ENCODE peak calls at places on chromosomes 4 and X, in four cellular contexts. One of them, this sample, is unnamed.

GRCh38 chr4:16687011-16687410 is 211.4 kb downstream of the LDB2 start:
- DNase-seq in HepG2: no peak
- DNase-seq in H1: no peak
- DNase-seq in K562: no peak
- DNase-seq in this sample: no peak

GRCh38 chrX:13719192-13719856 is 15.1 kb downstream of the TRAPPC2 start:
- DNase-seq in HepG2: peak; percentile 20
- DNase-seq in H1: no peak
- DNase-seq in K562: no peak
- DNase-seq in this sample: no peak

GRCh38 chr4:34220601-34221000 is 2023.7 kb downstream of the ARAP2 start:
- DNase-seq in HepG2: no peak
- DNase-seq in H1: no peak
- DNase-seq in K562: no peak
- DNase-seq in this sample: no peak

GRCh38 chr4:153579872-153580271 is 104.2 kb upstream of the TLR2 start:
- DNase-seq in HepG2: no peak
- DNase-seq in H1: no peak
- DNase-seq in K562: no peak
- DNase-seq in this sample: no peak

GRCh38 chr4:106868381-106869035 is 167.6 kb downstream of the DKK2 start:
- DNase-seq in HepG2: no peak
- DNase-seq in H1: no peak
- DNase-seq in K562: no peak
- DNase-seq in this sample: no peak

GRCh38 chr4:167903291-167903721 is 189.0 kb upstream of the ANXA10 start:
- DNase-seq in HepG2: no peak
- DNase-seq in H1: no peak
- DNase-seq in K562: no peak
- DNase-seq in this sample: no peak

GRCh38 chrX:147550217-147550616 is 361.5 kb upstream of the FMR1 start:
- DNase-seq in HepG2: peak; percentile 1
- DNase-seq in H1: no peak
- DNase-seq in K562: peak; percentile 3
- DNase-seq in this sample: no peak

GRCh38 chrX:103417370-103417769 is 41.0 kb downstream of the BEX3 start:
- DNase-seq in HepG2: no peak
- DNase-seq in H1: no peak
- DNase-seq in K562: no peak
- DNase-seq in this sample: no peak

GRCh38 chr4:55366621-55367020 is 20.6 kb downstream of the SRD5A3 start:
- DNase-seq in HepG2: no peak
- DNase-seq in H1: no peak
- DNase-seq in K562: no peak
- DNase-seq in this sample: no peak

GRCh38 chr4:68375667-68376559 is 26.0 kb upstream of the YTHDC1 start:
- DNase-seq in HepG2: peak; percentile 66
- DNase-seq in H1: no peak
- DNase-seq in K562: peak; percentile 9
- DNase-seq in this sample: peak; percentile 39

GRCh38 chrX:150482537-150483217 is 85.7 kb upstream of the MTM1 start:
- DNase-seq in HepG2: peak; percentile 9
- DNase-seq in H1: no peak
- DNase-seq in K562: peak; percentile 14
- DNase-seq in this sample: no peak

GRCh38 chr4:187480146-187481145 is 515.1 kb upstream of the ZFP42 start:
- DNase-seq in HepG2: no peak
- DNase-seq in H1: no peak
- DNase-seq in K562: no peak
- DNase-seq in this sample: no peak

GRCh38 chrX:51825432-51825831 is 68.0 kb upstream of the MAGED1 start:
- DNase-seq in HepG2: no peak
- DNase-seq in H1: no peak
- DNase-seq in K562: no peak
- DNase-seq in this sample: no peak

GRCh38 chr4:185215261-185215660 is 5.9 kb downstream of the SNX25 start:
- DNase-seq in HepG2: no peak
- DNase-seq in H1: no peak
- DNase-seq in K562: no peak
- DNase-seq in this sample: no peak

GRCh38 chr4:45716093-45716492 is 407.8 kb downstream of the GABRG1 start:
- DNase-seq in HepG2: no peak
- DNase-seq in H1: no peak
- DNase-seq in K562: no peak
- DNase-seq in this sample: no peak

GRCh38 chrX:44872319-44872816 is 620 bp upstream of the KDM6A start:
- DNase-seq in HepG2: no peak
- DNase-seq in H1: no peak
- DNase-seq in K562: peak; percentile 45
- DNase-seq in this sample: peak; percentile 39

GRCh38 chr4:182643801-182644311 is 273.3 kb downstream of the DCTD start:
- DNase-seq in HepG2: no peak
- DNase-seq in H1: no peak
- DNase-seq in K562: no peak
- DNase-seq in this sample: no peak

GRCh38 chr4:7232061-7232616 is 39.8 kb downstream of the SORCS2 start:
- DNase-seq in HepG2: no peak
- DNase-seq in H1: no peak
- DNase-seq in K562: no peak
- DNase-seq in this sample: no peak

GRCh38 chr4:95061220-95061619 is 303.5 kb downstream of the BMPR1B start:
- DNase-seq in HepG2: no peak
- DNase-seq in H1: no peak
- DNase-seq in K562: no peak
- DNase-seq in this sample: no peak

GRCh38 chrX:123219916-123220315 is 35.8 kb downstream of the GRIA3 start:
- DNase-seq in HepG2: peak; percentile 11
- DNase-seq in H1: no peak
- DNase-seq in K562: no peak
- DNase-seq in this sample: no peak

GRCh38 chr4:107736924-107737448 is 17.0 kb upstream of the PAPSS1 start:
- DNase-seq in HepG2: peak; percentile 69
- DNase-seq in H1: no peak
- DNase-seq in K562: peak; percentile 69
- DNase-seq in this sample: peak; percentile 62

GRCh38 chr4:176123710-176124407 is 58.2 kb downstream of the WDR17 start:
- DNase-seq in HepG2: peak; percentile 24
- DNase-seq in H1: no peak
- DNase-seq in K562: peak; percentile 6
- DNase-seq in this sample: peak; percentile 36

GRCh38 chr4:158300012-158300411 is 89.7 kb downstream of the TMEM144 start:
- DNase-seq in HepG2: no peak
- DNase-seq in H1: no peak
- DNase-seq in K562: no peak
- DNase-seq in this sample: no peak

GRCh38 chr4:2364654-2365053 is 53.8 kb downstream of the ZFYVE28 start:
- DNase-seq in HepG2: no peak
- DNase-seq in H1: no peak
- DNase-seq in K562: peak; percentile 95
- DNase-seq in this sample: no peak

GRCh38 chrX:17591741-17592110 is 145.6 kb upstream of the SCML1 start:
- DNase-seq in HepG2: no peak
- DNase-seq in H1: no peak
- DNase-seq in K562: no peak
- DNase-seq in this sample: no peak
- TF ChIP-seq SP1 in HepG2: no peak
- TF ChIP-seq SP1 in H1: no peak
- TF ChIP-seq SP1 in K562: no peak
- TF ChIP-seq SP1 in this sample: no peak

GRCh38 chrX:119189115-119189514 is 47.0 kb upstream of the PGRMC1 start:
- DNase-seq in HepG2: no peak
- DNase-seq in H1: no peak
- DNase-seq in K562: peak; percentile 6
- DNase-seq in this sample: no peak
- TF ChIP-seq JUN in HepG2: no peak
- TF ChIP-seq JUN in H1: no peak
- TF ChIP-seq JUN in K562: no peak
- TF ChIP-seq JUN in this sample: no peak

DNA sequence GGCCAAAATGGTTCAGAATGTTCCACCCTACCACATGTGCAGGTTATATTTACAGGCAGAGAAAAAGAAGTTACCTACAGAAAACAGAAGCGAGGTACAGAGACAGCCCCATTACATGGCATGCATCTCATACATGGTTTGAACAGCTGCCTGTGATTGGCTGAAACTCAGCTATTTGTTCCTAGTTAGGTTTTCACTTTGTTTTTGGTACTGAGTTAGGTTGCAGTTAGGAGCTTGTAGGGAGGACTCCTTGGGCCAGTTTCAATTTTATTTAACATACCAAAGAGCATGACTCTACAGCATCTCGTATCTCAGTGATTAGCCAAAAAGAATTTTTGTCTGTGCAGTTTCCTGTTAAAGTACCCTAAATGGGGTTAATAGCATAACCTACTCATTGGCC is 392.0 kb downstream of the MAPK10 start:
- DNase-seq in HepG2: no peak
- DNase-seq in H1: no peak
- DNase-seq in K562: no peak
- DNase-seq in this sample: no peak
- TF ChIP-seq SP1 in HepG2: no peak
- TF ChIP-seq SP1 in H1: no peak
- TF ChIP-seq SP1 in K562: no peak
- TF ChIP-seq SP1 in this sample: no peak

DNA sequence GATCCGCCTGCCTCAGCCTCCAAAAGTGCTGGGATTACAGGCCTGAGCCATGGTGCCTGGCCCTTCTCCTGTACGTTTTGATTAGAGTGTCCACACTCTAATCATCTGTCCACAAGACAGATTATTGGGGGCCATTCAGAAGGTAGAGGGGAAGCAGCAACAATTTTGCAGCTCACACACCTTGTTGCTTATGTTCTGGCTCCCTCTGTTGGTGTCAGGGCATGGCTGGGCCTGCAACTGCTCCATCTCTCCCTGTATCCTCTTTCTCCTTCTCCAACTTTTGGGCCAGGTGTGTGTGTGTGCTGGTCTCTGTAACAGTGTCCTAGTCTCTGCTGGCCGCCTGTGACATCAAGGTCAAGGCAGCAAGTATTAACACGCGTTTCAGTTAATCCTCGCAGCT is 125.5 kb upstream of the MBNL3 start:
- DNase-seq in HepG2: peak; percentile 38
- DNase-seq in H1: no peak
- DNase-seq in K562: no peak
- DNase-seq in this sample: peak; percentile 24
- TF ChIP-seq JUN in HepG2: no peak
- TF ChIP-seq JUN in H1: no peak
- TF ChIP-seq JUN in K562: no peak
- TF ChIP-seq JUN in this sample: no peak

GRCh38 chrX:28997716-28998115 is 410.5 kb downstream of the IL1RAPL1 start:
- DNase-seq in HepG2: no peak
- DNase-seq in H1: no peak
- DNase-seq in K562: no peak
- DNase-seq in this sample: no peak
- TF ChIP-seq SP1 in HepG2: no peak
- TF ChIP-seq SP1 in H1: no peak
- TF ChIP-seq SP1 in K562: no peak
- TF ChIP-seq SP1 in this sample: no peak

DNA sequence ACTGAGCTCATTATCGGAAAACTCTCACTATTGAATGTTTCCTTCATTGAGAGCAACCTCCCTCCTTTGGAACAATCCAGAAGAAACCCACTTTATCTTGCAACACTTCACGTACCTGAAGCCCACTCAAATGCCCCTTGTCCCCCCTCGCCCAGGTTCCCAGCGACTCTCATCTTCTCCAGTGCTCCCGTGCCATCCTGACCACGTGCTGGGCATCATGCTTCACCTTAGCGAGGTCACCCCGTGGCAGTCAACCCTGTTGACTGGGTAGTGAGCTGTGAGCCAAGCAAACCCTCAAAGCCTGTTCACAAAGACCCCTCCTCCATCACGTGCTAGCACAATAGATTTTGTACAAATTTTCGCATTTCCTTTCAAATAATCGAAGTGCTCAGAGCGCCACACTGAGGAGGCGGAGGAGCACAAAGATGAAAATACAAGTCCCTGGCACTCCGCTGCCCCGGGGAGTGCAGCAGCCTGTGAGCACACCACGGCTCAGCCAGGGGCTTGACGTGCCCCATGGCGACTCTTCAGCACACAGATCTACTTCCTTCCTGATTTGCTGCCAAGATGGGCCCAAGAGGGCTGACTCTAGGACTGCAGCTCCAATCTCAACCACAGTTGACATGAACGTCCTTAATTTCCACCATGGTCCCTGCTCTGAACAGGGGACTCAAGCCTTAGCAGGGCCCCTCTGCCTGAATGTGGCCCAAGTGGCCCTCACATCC is 15.6 kb downstream of the PDZD4 start:
- DNase-seq in HepG2: no peak
- DNase-seq in H1: no peak
- DNase-seq in K562: no peak
- DNase-seq in this sample: no peak
- TF ChIP-seq JUN in HepG2: no peak
- TF ChIP-seq JUN in H1: no peak
- TF ChIP-seq JUN in K562: no peak
- TF ChIP-seq JUN in this sample: no peak

GRCh38 chr4:122747068-122747467 is 14.6 kb downstream of the BBS12 start:
- DNase-seq in HepG2: no peak
- DNase-seq in H1: no peak
- DNase-seq in K562: no peak
- DNase-seq in this sample: no peak
- TF ChIP-seq SP1 in HepG2: no peak
- TF ChIP-seq SP1 in H1: no peak
- TF ChIP-seq SP1 in K562: no peak
- TF ChIP-seq SP1 in this sample: no peak

DNA sequence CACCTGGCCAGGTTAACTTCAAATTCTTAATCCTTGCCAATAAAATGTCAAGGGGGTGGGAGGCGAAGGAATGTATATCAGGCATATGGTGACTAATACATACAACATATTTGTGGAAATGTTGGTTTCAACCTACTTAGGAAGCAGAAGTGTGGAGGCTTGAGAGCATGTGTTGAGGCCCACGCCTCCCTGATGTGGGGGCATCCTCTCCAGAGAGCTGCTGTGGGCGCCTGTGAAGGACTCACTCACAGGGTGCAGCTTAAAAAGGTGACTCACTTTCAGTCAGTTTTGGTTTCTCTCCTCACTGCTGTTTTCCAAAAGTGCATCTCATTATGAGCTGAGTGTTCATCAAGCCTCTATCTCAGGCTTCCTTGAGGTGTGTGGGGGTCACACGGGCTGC is 27.5 kb downstream of the LNX1 start:
- DNase-seq in HepG2: no peak
- DNase-seq in H1: no peak
- DNase-seq in K562: no peak
- DNase-seq in this sample: no peak
- TF ChIP-seq JUN in HepG2: no peak
- TF ChIP-seq JUN in H1: no peak
- TF ChIP-seq JUN in K562: no peak
- TF ChIP-seq JUN in this sample: no peak

DNA sequence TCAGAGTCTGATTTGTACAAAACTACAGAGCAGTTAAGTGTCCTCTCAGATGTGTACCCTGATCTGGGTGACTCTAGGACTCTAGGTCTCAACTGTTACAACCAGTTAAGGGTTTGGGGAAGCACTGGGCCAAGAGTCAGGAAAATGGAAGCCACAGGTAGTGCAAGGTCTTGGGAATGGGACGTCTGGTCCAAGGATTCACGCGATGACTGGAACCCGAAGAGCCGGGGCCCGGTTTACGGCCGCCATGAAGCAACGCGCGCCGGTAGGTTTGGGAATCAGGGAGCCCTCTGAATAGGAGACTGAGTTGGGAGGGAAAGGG is 321 bp upstream of the HPRT1 start:
- DNase-seq in HepG2: peak; percentile 8
- DNase-seq in H1: no peak
- DNase-seq in K562: no peak
- DNase-seq in this sample: no peak
- TF ChIP-seq SP1 in HepG2: no peak
- TF ChIP-seq SP1 in H1: no peak
- TF ChIP-seq SP1 in K562: no peak
- TF ChIP-seq SP1 in this sample: no peak